ENCODE peak calls at places on chromosomes 2 and 18, in four cellular contexts. Z, A, S and O are unnamed samples.

GRCh38 chr18:23495723-23496440 is 7.4 kb upstream of the RMC1 start:
- DNase-seq in Z (no peak), S (no peak), A (no peak), O (no peak)

GRCh38 chr2:216350214-216350789 is 22.0 kb downstream of the MARCHF4 start:
- DNase-seq in Z (no peak), A (peak; percentile 63), S (peak; percentile 11), O (no peak)

GRCh38 chr2:190763901-190764514 is 115.1 kb downstream of the NAB1 start:
- DNase-seq in Z (no peak), A (no peak), S (peak; percentile 9), O (no peak)

GRCh38 chr18:46097853-46098615 is at the start of gene ATP5F1A:
- DNase-seq in S (peak; percentile 87), Z (peak; percentile 65), A (peak; percentile 90), O (peak; percentile 96)

GRCh38 chr2:36287363-36288275 is 68.0 kb upstream of the CRIM1 start:
- DNase-seq in A (no peak), Z (no peak), S (no peak), O (no peak)

GRCh38 chr2:29309090-29310054 is 194.2 kb downstream of the CLIP4 start:
- DNase-seq in A (peak; percentile 71), S (peak; percentile 58), Z (no peak), O (no peak)

GRCh38 chr2:222688912-222689311 is 17.5 kb downstream of the MOGAT1 start:
- DNase-seq in A (no peak), S (no peak), Z (no peak), O (no peak)

GRCh38 chr2:85990084-85990483 is 101.3 kb upstream of the ST3GAL5 start:
- DNase-seq in Z (no peak), S (no peak), A (no peak), O (no peak)

GRCh38 chr2:74328074-74328473 is 15.1 kb downstream of the SLC4A5 start:
- DNase-seq in S (no peak), Z (no peak), A (no peak), O (no peak)

GRCh38 chr2:173354601-173355131 is at the start of gene CDCA7:
- DNase-seq in A (peak; percentile 82), Z (peak; percentile 77), S (peak; percentile 84), O (peak; percentile 64)

GRCh38 chr2:85889648-85890281 is 975 bp upstream of the ST3GAL5 start:
- DNase-seq in S (no peak), A (no peak), Z (no peak), O (no peak)

GRCh38 chr2:105857076-105857740 is 112.5 kb downstream of the NCK2 start:
- DNase-seq in A (peak; percentile 66), Z (no peak), S (peak; percentile 45), O (no peak)

GRCh38 chr2:27566628-27567027 is 16.2 kb upstream of the ZNF512 start:
- DNase-seq in A (no peak), S (no peak), Z (no peak), O (no peak)